ENCODE peak calls at places on chromosomes 12 and 14, in five cellular contexts. One of them, this sample, is unnamed.

GRCh38 chr14:37658174-37658573 is 62.7 kb downstream of the TTC6 start:
- DNase-seq in AG10803: no peak
- DNase-seq in lower lobe of right lung: no peak
- DNase-seq in IMR-90: no peak
- DNase-seq in dorsolateral prefrontal cortex: no peak
- DNase-seq in this sample: no peak

GRCh38 chr14:71114580-71114979 is 207.3 kb downstream of the PCNX1 start:
- DNase-seq in lower lobe of right lung: no peak
- DNase-seq in dorsolateral prefrontal cortex: no peak
- DNase-seq in IMR-90: no peak
- DNase-seq in AG10803: no peak
- DNase-seq in this sample: no peak

GRCh38 chr12:94460594-94460959 is 910 bp upstream of the CEP83 start:
- DNase-seq in AG10803: no peak
- DNase-seq in lower lobe of right lung: no peak
- DNase-seq in IMR-90: no peak
- DNase-seq in dorsolateral prefrontal cortex: no peak
- DNase-seq in this sample: no peak

GRCh38 chr14:78029471-78030372 is 140.5 kb upstream of the NRXN3 start:
- DNase-seq in IMR-90: no peak
- DNase-seq in dorsolateral prefrontal cortex: no peak
- DNase-seq in AG10803: no peak
- DNase-seq in lower lobe of right lung: no peak
- DNase-seq in this sample: no peak

GRCh38 chr12:110538869-110539622 is 36.9 kb downstream of the RAD9B start:
- DNase-seq in dorsolateral prefrontal cortex: no peak
- DNase-seq in IMR-90: no peak
- DNase-seq in AG10803: no peak
- DNase-seq in lower lobe of right lung: no peak
- DNase-seq in this sample: no peak

GRCh38 chr12:94753071-94753779 is 102.9 kb upstream of the TMCC3 start:
- DNase-seq in AG10803: no peak
- DNase-seq in IMR-90: no peak
- DNase-seq in dorsolateral prefrontal cortex: peak
- DNase-seq in lower lobe of right lung: no peak
- DNase-seq in this sample: peak

GRCh38 chr14:104545151-104545931 is 34.2 kb upstream of the C14orf180 start:
- DNase-seq in dorsolateral prefrontal cortex: peak
- DNase-seq in IMR-90: no peak
- DNase-seq in lower lobe of right lung: no peak
- DNase-seq in AG10803: no peak
- DNase-seq in this sample: no peak

GRCh38 chr14:91354979-91355685 is 62.5 kb downstream of the CCDC88C start:
- DNase-seq in IMR-90: no peak
- DNase-seq in AG10803: no peak
- DNase-seq in lower lobe of right lung: peak
- DNase-seq in dorsolateral prefrontal cortex: no peak
- DNase-seq in this sample: no peak

GRCh38 chr12:6362383-6362782 is 13.0 kb downstream of the SCNN1A start:
- DNase-seq in AG10803: no peak
- DNase-seq in lower lobe of right lung: no peak
- DNase-seq in dorsolateral prefrontal cortex: no peak
- DNase-seq in IMR-90: no peak
- DNase-seq in this sample: no peak

GRCh38 chr12:118164798-118165486 is 29.0 kb downstream of the PEBP1 start:
- DNase-seq in AG10803: peak
- DNase-seq in dorsolateral prefrontal cortex: peak
- DNase-seq in IMR-90: peak
- DNase-seq in lower lobe of right lung: no peak
- DNase-seq in this sample: no peak

GRCh38 chr14:78314484-78314883 is 144.3 kb downstream of the NRXN3 start:
- DNase-seq in lower lobe of right lung: no peak
- DNase-seq in IMR-90: no peak
- DNase-seq in dorsolateral prefrontal cortex: no peak
- DNase-seq in AG10803: no peak
- DNase-seq in this sample: no peak

DNA sequence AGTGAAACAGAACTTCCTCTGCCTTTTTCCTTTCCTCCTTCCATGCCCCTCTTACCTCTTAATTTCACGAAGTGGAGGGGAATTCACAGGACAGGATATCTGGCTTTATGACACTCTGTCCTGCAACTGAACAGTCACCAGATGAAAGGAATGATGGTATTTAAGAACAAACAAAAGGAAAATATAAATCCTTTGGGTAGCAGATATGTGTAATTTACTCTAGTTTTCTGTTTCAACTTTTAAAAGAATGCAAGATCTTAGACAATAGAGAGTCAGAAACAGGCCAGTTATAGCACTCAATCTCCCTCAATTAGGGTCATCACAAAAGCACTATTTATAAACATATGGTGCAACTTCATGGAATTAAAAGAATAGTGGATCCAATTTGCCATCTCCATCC is 25.0 kb upstream of the HMGA2 start:
- DNase-seq in dorsolateral prefrontal cortex: no peak
- DNase-seq in AG10803: no peak
- DNase-seq in IMR-90: no peak
- DNase-seq in lower lobe of right lung: no peak
- DNase-seq in this sample: no peak
- H3K4me3 ChIP-seq in dorsolateral prefrontal cortex: no peak
- H3K4me3 ChIP-seq in AG10803: no peak
- H3K4me3 ChIP-seq in IMR-90: no peak
- H3K4me3 ChIP-seq in lower lobe of right lung: no peak
- H3K4me3 ChIP-seq in this sample: no peak

GRCh38 chr12:53292441-53292840 is 2.9 kb upstream of the PFDN5 start:
- DNase-seq in AG10803: no peak
- DNase-seq in dorsolateral prefrontal cortex: no peak
- DNase-seq in lower lobe of right lung: no peak
- DNase-seq in IMR-90: no peak
- DNase-seq in this sample: no peak
- H3K4me3 ChIP-seq in AG10803: no peak
- H3K4me3 ChIP-seq in dorsolateral prefrontal cortex: no peak
- H3K4me3 ChIP-seq in lower lobe of right lung: no peak
- H3K4me3 ChIP-seq in IMR-90: no peak
- H3K4me3 ChIP-seq in this sample: no peak

GRCh38 chr12:644293-644639 is 19.0 kb downstream of the NINJ2 start:
- DNase-seq in lower lobe of right lung: no peak
- DNase-seq in AG10803: no peak
- DNase-seq in dorsolateral prefrontal cortex: no peak
- DNase-seq in IMR-90: no peak
- DNase-seq in this sample: no peak
- H3K4me3 ChIP-seq in lower lobe of right lung: peak
- H3K4me3 ChIP-seq in AG10803: no peak
- H3K4me3 ChIP-seq in dorsolateral prefrontal cortex: no peak
- H3K4me3 ChIP-seq in IMR-90: no peak
- H3K4me3 ChIP-seq in this sample: no peak

GRCh38 chr14:22494486-22495135 is 94.4 kb downstream of the DAD1 start:
- DNase-seq in dorsolateral prefrontal cortex: no peak
- DNase-seq in lower lobe of right lung: no peak
- DNase-seq in AG10803: no peak
- DNase-seq in IMR-90: no peak
- DNase-seq in this sample: no peak
- H3K4me3 ChIP-seq in dorsolateral prefrontal cortex: no peak
- H3K4me3 ChIP-seq in lower lobe of right lung: no peak
- H3K4me3 ChIP-seq in AG10803: no peak
- H3K4me3 ChIP-seq in IMR-90: no peak
- H3K4me3 ChIP-seq in this sample: no peak

DNA sequence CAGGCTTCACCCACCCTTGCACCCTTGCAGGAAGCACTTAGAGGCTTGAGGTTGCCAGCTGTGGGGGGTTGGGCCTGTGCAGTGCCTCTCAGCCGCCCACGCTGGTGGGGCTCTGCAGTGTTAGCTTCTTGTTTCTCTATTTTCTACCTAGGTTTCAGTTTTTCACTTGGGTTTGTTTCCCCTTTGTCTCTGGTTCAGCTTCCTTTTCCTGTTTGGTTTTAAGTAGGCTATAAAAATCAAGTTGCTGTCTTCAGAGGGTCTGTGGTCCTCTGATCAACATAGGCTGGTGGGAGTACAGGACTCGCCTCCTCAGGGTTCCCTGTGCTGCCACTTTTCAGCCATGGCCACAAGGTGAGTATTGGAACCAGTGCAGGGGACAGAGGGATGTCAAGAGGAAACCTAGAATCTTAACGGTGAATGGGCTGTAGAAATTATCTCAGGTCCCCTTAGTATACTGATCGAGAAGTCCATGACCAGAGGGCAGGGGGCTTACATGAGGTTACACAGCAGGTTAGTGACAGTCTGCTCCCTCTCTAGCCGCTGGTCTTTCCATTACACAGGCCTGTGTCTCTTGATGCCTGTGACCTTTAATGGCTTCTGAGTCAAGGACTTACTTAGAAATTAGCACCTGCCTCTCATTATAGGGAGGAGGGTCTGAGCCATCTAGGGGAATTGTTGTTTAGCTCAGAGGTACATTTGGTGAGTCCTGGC is at the start of gene EVL:
- DNase-seq in dorsolateral prefrontal cortex: no peak
- DNase-seq in IMR-90: no peak
- DNase-seq in AG10803: no peak
- DNase-seq in lower lobe of right lung: peak
- DNase-seq in this sample: no peak
- H3K4me3 ChIP-seq in dorsolateral prefrontal cortex: no peak
- H3K4me3 ChIP-seq in IMR-90: no peak
- H3K4me3 ChIP-seq in AG10803: no peak
- H3K4me3 ChIP-seq in lower lobe of right lung: peak
- H3K4me3 ChIP-seq in this sample: no peak

GRCh38 chr12:25054076-25054782 is 105.3 kb upstream of the BCAT1 start:
- DNase-seq in dorsolateral prefrontal cortex: no peak
- DNase-seq in IMR-90: no peak
- DNase-seq in lower lobe of right lung: no peak
- DNase-seq in AG10803: no peak
- DNase-seq in this sample: no peak

GRCh38 chr12:25053021-25053271 is 104.0 kb upstream of the BCAT1 start:
- DNase-seq in dorsolateral prefrontal cortex: no peak
- DNase-seq in lower lobe of right lung: no peak
- DNase-seq in IMR-90: no peak
- DNase-seq in AG10803: no peak
- DNase-seq in this sample: no peak

GRCh38 chr12:25056486-25057130 is 107.7 kb upstream of the BCAT1 start:
- DNase-seq in AG10803: no peak
- DNase-seq in IMR-90: no peak
- DNase-seq in dorsolateral prefrontal cortex: no peak
- DNase-seq in lower lobe of right lung: no peak
- DNase-seq in this sample: no peak

GRCh38 chr12:25056011-25056410 is 107.1 kb upstream of the BCAT1 start:
- DNase-seq in lower lobe of right lung: no peak
- DNase-seq in IMR-90: no peak
- DNase-seq in dorsolateral prefrontal cortex: no peak
- DNase-seq in AG10803: no peak
- DNase-seq in this sample: no peak

GRCh38 chr12:25054783-25055144 is 105.9 kb upstream of the BCAT1 start:
- DNase-seq in dorsolateral prefrontal cortex: no peak
- DNase-seq in IMR-90: peak
- DNase-seq in lower lobe of right lung: no peak
- DNase-seq in AG10803: no peak
- DNase-seq in this sample: no peak
- H3K4me3 ChIP-seq in dorsolateral prefrontal cortex: peak
- H3K4me3 ChIP-seq in IMR-90: no peak
- H3K4me3 ChIP-seq in lower lobe of right lung: peak
- H3K4me3 ChIP-seq in AG10803: no peak
- H3K4me3 ChIP-seq in this sample: no peak

This sample was measured in uterus.